ENCODE peak calls at places on chromosomes 16 and 17, in six cellular contexts. C is GM23338, Z is mucosa of descending colon, X is adrenal gland, O is body of pancreas, E is testis. Q is an unnamed sample.

GRCh38 chr17:20927586-20927985 is 115.2 kb downstream of the USP22 start:
- DNase-seq in C (no peak), Z (no peak), X (no peak), O (no peak), E (no peak), Q (no peak)

GRCh38 chr17:51907041-51907440 is 251.5 kb downstream of the CA10 start:
- DNase-seq in C (no peak), Z (no peak), X (no peak), O (no peak), E (no peak), Q (no peak)

GRCh38 chr17:63178530-63178929 is 212.5 kb downstream of the TANC2 start:
- DNase-seq in C (no peak), Z (no peak), X (no peak), O (no peak), E (no peak), Q (no peak)

GRCh38 chr17:16363749-16364536 is 10.7 kb upstream of the CENPV start:
- DNase-seq in C (peak; percentile 94), Z (no peak), X (peak; percentile 72), O (peak; percentile 87), E (peak; percentile 89), Q (peak; percentile 85)

GRCh38 chr16:88279998-88280397 is 102.8 kb upstream of the ZNF469 start:
- DNase-seq in C (no peak), Z (peak; percentile 16), X (no peak), O (no peak), E (no peak), Q (no peak)

GRCh38 chr16:12695454-12695853 is 108.2 kb downstream of the CPPED1 start:
- DNase-seq in C (no peak), Z (no peak), X (no peak), O (no peak), E (no peak), Q (no peak)

GRCh38 chr17:65122836-65123756 is 14.1 kb upstream of the RGS9 start:
- DNase-seq in C (peak; percentile 97), Z (peak; percentile 85), X (peak; percentile 83), O (peak; percentile 86), E (peak; percentile 91), Q (peak; percentile 85)

GRCh38 chr16:28910046-28911031 is 14.7 kb downstream of the RABEP2 start:
- DNase-seq in C (no peak), Z (peak; percentile 75), X (no peak), O (no peak), E (no peak), Q (no peak)

GRCh38 chr16:66354321-66354854 is 12.1 kb upstream of the CDH5 start:
- DNase-seq in C (peak; percentile 56), Z (no peak), X (no peak), O (no peak), E (no peak), Q (no peak)

GRCh38 chr17:12683299-12683698 is 17.6 kb downstream of the MYOCD start:
- DNase-seq in C (no peak), Z (no peak), X (no peak), O (no peak), E (no peak), Q (no peak)

GRCh38 chr17:59373879-59374495 is 42.5 kb downstream of the YPEL2 start:
- DNase-seq in C (no peak), Z (no peak), X (no peak), O (no peak), E (no peak), Q (no peak)

GRCh38 chr17:77453613-77454559 is 313.1 kb downstream of the SEC14L1 start:
- DNase-seq in C (no peak), Z (peak; percentile 79), X (no peak), O (peak; percentile 63), E (no peak), Q (no peak)

GRCh38 chr17:197352-197751 is 15.9 kb upstream of the DOC2B start:
- DNase-seq in C (no peak), Z (no peak), X (no peak), O (no peak), E (no peak), Q (no peak)

GRCh38 chr17:14078027-14078426 is 8.7 kb downstream of the COX10 start:
- DNase-seq in C (no peak), Z (no peak), X (no peak), O (no peak), E (no peak), Q (no peak)

GRCh38 chr17:27993723-27994310 is 48.7 kb upstream of the NLK start:
- DNase-seq in C (no peak), Z (no peak), X (no peak), O (no peak), E (no peak), Q (no peak)

GRCh38 chr16:89442990-89443726 is 47.2 kb downstream of the ANKRD11 start:
- DNase-seq in C (no peak), Z (peak; percentile 45), X (peak; percentile 40), O (peak; percentile 76), E (no peak), Q (peak; percentile 65)

GRCh38 chr16:50517450-50518252 is 30.5 kb upstream of the NKD1 start:
- DNase-seq in C (no peak), Z (no peak), X (no peak), O (peak; percentile 23), E (no peak), Q (no peak)

GRCh38 chr17:6429266-6429665 is 5.7 kb downstream of the AIPL1 start:
- DNase-seq in C (no peak), Z (no peak), X (no peak), O (no peak), E (no peak), Q (no peak)

GRCh38 chr17:48530887-48531272 is at the start of gene HOXB1:
- DNase-seq in C (peak; percentile 87), Z (no peak), X (no peak), O (no peak), E (no peak), Q (no peak)

GRCh38 chr17:66702106-66702936 is 132.6 kb upstream of the CACNG5 start:
- DNase-seq in C (no peak), Z (no peak), X (no peak), O (no peak), E (no peak), Q (no peak)

GRCh38 chr17:15944720-15945492 is at the start of gene ADORA2B:
- DNase-seq in C (peak; percentile 83), Z (peak; percentile 78), X (peak; percentile 61), O (peak; percentile 71), E (peak; percentile 54), Q (peak; percentile 62)

GRCh38 chr17:63635787-63636186 is 13.6 kb downstream of the MAP3K3 start:
- DNase-seq in C (no peak), Z (no peak), X (no peak), O (peak; percentile 52), E (no peak), Q (no peak)

GRCh38 chr17:7940743-7941142 is 8.7 kb downstream of the CNTROB start:
- DNase-seq in C (no peak), Z (no peak), X (no peak), O (no peak), E (no peak), Q (no peak)

GRCh38 chr16:26963109-26963508 is 103.6 kb upstream of the C16orf82 start:
- DNase-seq in C (peak; percentile 81), Z (no peak), X (peak; percentile 48), O (no peak), E (peak; percentile 34), Q (no peak)
- TF ChIP-seq CTCF in C (peak; percentile 63), Z (no peak), X (peak; percentile 49), O (no peak), E (no peak), Q (no peak)

GRCh38 chr17:39816272-39816671 is 47.8 kb downstream of the IKZF3 start:
- DNase-seq in C (no peak), Z (no peak), X (no peak), O (no peak), E (no peak), Q (no peak)
- H3K4me1 ChIP-seq in C (no peaks in the 10 kb centered on the region), Z (peaks cover 3% of the 10 kb centered on the region), X (no peaks in the 10 kb centered on the region), O (no peaks in the 10 kb centered on the region), E (no peaks in the 10 kb centered on the region), Q (no peaks in the 10 kb centered on the region)

GRCh38 chr17:4500188-4500565 is 1.5 kb downstream of the SPNS2 start:
- DNase-seq in C (no peak), Z (no peak), X (no peak), O (peak; percentile 40), E (no peak), Q (no peak)

GRCh38 chr17:4497101-4497824 is 1.4 kb upstream of the SPNS2 start:
- DNase-seq in C (no peak), Z (no peak), X (peak; percentile 66), O (peak; percentile 65), E (no peak), Q (no peak)

GRCh38 chr17:4498461-4499397 is at the start of gene SPNS2:
- DNase-seq in C (peak; percentile 88), Z (peak; percentile 70), X (peak; percentile 51), O (peak; percentile 84), E (peak; percentile 78), Q (no peak)

GRCh38 chr17:4501295-4501949 is 2.7 kb downstream of the SPNS2 start:
- DNase-seq in C (no peak), Z (no peak), X (no peak), O (no peak), E (no peak), Q (no peak)

DNA sequence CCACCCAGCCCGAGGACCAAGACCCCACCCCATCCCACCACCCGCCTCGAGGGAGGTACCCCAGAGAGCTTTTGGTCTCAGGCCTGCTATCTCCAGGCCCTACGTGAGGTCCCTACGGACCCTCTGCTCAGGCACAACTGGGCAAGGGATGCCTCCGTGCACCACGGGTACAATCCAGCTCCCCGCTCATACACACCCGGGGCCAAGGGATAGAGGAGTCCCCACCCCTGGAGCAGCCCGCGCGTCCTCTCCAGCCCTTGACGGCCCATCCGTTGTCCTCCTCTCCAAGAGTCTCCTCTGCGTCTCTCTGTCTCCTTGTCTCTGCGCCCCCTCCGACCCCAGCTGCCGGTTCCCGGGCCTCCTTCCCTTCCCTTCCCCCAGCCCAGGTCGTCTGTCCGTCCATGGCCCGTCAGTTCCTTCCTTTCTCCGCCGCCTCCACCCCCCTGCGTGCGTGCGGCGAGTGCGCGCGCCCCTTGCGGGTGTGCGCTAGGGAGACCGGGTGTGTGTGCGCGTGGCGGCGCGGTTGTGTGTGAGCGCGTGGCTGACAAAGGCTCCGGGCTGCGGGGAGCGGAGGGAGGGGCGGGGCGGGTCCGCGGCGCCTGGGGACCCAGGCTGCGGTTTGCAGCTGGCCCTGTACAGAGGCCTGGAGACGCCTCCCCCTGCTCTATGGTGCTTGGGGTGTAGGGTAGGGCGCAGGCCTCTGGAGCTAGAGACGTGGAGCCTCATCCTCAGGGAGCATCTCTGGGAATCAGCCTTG is 928 bp downstream of the SPNS2 start:
- DNase-seq in C (peak; percentile 66), Z (no peak), X (no peak), O (peak; percentile 34), E (no peak), Q (no peak)
- H3K4me3 ChIP-seq in C (peak overlapping the region; percentile 72), Z (no peak overlapping the region), X (peak overlapping the region; percentile 52), O (no peak overlapping the region), E (peak overlapping the region; percentile 47), Q (peak overlapping the region; percentile 59)

DNA sequence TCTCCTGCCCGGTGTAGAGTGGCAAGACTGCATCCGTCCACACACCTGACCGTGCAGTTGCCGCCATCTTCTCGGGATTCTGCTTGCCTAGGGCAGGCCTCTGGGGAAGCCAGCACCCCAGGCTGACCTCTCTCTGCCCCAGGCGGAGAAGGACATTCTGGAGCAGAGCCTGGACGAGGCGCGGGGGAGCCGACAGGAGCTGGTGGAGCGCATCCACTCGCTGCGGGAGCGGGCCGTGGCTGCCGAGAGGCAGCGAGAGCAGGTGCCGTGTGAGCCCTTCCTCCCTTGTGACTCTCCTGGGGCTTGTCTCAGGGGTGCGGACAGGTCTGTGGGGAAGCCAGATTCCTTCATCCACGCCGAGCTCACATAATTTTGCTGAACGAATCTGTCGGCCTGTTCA is 19.8 kb downstream of the CARD14 start:
- DNase-seq in C (no peak), Z (no peak), X (no peak), O (no peak), E (no peak), Q (no peak)
- TF ChIP-seq CTCF in C (no peak), Z (no peak), X (no peak), O (no peak), E (no peak), Q (no peak)

Q was measured in right atrium auricular region.